ENCODE peak calls at places on chromosomes 7 and 10, in eight cellular contexts. W, E, A, B, P, V, C and Q are unnamed samples.
A peak's percentile ranks its signal among the peaks of the same experiment; 100 is the strongest.

GRCh38 chr7:107180378-107180777 is 11.6 kb downstream of the HBP1 start:
- DNase-seq in A (peak; percentile 50), P (peak; percentile 57), V (peak; percentile 20), B (peak; percentile 14), W (peak; percentile 72), C (no peak), E (no peak), Q (no peak)

GRCh38 chr10:104318810-104319684 is 19.2 kb downstream of the ITPRIP start:
- DNase-seq in V (no peak), A (no peak), B (no peak), C (peak; percentile 54), W (peak; percentile 30), P (no peak), E (no peak), Q (no peak)

GRCh38 chr7:47358357-47358756 is 223.6 kb downstream of the TNS3 start:
- DNase-seq in E (no peak), W (no peak), B (no peak), A (no peak), C (no peak), P (peak; percentile 43), V (no peak), Q (no peak)

GRCh38 chr7:26500749-26501352 is 209.2 kb downstream of the SNX10 start:
- DNase-seq in E (no peak), B (peak; percentile 33), C (no peak), W (peak; percentile 23), V (no peak), A (no peak), P (no peak), Q (peak; percentile 86)

GRCh38 chr7:157944734-157945291 is 608.0 kb downstream of the DNAJB6 start:
- DNase-seq in P (no peak), B (no peak), A (no peak), E (no peak), V (no peak), C (no peak), W (no peak), Q (no peak)

GRCh38 chr7:25116621-25117020 is 8.4 kb downstream of the CYCS start:
- DNase-seq in V (no peak), W (no peak), P (no peak), C (no peak), E (no peak), B (no peak), A (no peak), Q (peak; percentile 44)

GRCh38 chr10:21401196-21401595 is 124.3 kb downstream of the SKIDA1 start:
- DNase-seq in E (no peak), W (no peak), B (no peak), A (no peak), C (no peak), V (no peak), P (no peak), Q (no peak)

GRCh38 chr10:109920011-109920410 is 3.3 kb downstream of the XPNPEP1 start:
- DNase-seq in E (no peak), B (no peak), A (no peak), W (no peak), C (no peak), V (no peak), P (no peak), Q (no peak)

GRCh38 chr7:46432666-46433065 is 511.6 kb upstream of the IGFBP3 start:
- DNase-seq in V (no peak), E (no peak), W (peak; percentile 13), C (no peak), A (no peak), B (no peak), P (no peak), Q (no peak)

GRCh38 chr10:3867454-3868273 is 82.7 kb upstream of the KLF6 start:
- DNase-seq in A (no peak), P (no peak), E (no peak), B (no peak), W (no peak), C (no peak), V (no peak), Q (no peak)

DNA sequence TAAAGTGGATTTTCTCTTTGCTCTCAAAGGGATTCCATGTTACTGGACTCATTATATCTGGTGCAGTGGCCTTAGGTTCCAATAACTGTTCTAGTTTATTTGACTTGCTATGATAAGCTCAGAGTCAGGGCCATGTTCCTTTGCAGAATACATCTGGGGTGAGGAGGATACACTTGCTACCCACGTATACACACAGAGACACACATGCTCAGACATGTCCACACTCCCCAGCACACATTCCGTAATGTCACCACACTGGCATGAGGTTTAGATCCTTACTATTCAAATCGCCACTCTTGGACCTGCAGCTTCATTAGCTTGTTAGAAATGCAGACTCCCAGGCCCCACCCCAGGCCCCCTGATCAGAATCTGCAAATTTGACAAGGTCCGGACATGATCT is 195.3 kb downstream of the BMPER start:
- DNase-seq in A (no peak), P (no peak), B (no peak), C (no peak), V (no peak), E (no peak), W (no peak), Q (no peak)
- H3K36me3 ChIP-seq in A (no peaks in the 10 kb centered on the region), P (no peaks in the 10 kb centered on the region), B (no peaks in the 10 kb centered on the region), C (no peaks in the 10 kb centered on the region), V (no peaks in the 10 kb centered on the region), E (no peaks in the 10 kb centered on the region), W (no peaks in the 10 kb centered on the region), Q (no peaks in the 10 kb centered on the region)

GRCh38 chr7:38187794-38188472 is 9.9 kb downstream of the STARD3NL start:
- DNase-seq in E (no peak), C (no peak), V (no peak), B (no peak), W (no peak), A (no peak), P (no peak), Q (no peak)

GRCh38 chr7:38186593-38187314 is 8.7 kb downstream of the STARD3NL start:
- DNase-seq in V (no peak), W (no peak), A (no peak), B (no peak), P (no peak), E (no peak), C (no peak), Q (no peak)

GRCh38 chr7:38185395-38185920 is 7.4 kb downstream of the STARD3NL start:
- DNase-seq in E (no peak), B (no peak), C (no peak), V (no peak), P (no peak), W (no peak), A (no peak), Q (no peak)

GRCh38 chr7:38189256-38189938 is 11.4 kb downstream of the STARD3NL start:
- DNase-seq in A (no peak), P (no peak), E (no peak), B (no peak), C (no peak), W (no peak), V (no peak), Q (no peak)

DNA sequence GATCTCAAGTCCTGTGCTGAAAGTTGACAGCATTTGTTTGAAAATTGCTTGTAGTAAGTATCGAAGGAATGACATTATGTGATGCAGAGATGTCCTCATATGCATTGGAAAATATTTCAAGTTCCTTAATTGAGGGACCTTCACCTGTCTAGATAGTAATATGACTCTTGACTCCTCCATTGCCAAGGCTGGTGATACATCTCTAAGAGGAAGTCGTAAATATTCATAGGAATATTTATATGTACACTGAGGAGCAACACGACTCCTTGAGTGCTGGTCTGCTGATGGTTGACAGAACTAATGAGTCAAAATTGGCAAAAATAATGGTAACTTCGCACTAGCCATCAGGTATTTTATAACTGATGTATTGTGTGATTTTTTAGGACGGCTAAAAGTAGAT is 7.9 kb downstream of the STARD3NL start:
- DNase-seq in W (no peak), P (no peak), B (no peak), V (no peak), C (no peak), A (no peak), E (no peak), Q (no peak)
- H3K4me1 ChIP-seq in W (peaks cover 5% of the 10 kb centered on the region), P (peaks cover 5% of the 10 kb centered on the region), B (no peaks in the 10 kb centered on the region), V (peaks cover 7% of the 10 kb centered on the region), C (peaks cover 47% of the 10 kb centered on the region), A (peaks cover 18% of the 10 kb centered on the region), E (peaks cover 6% of the 10 kb centered on the region), Q (peaks cover 48% of the 10 kb centered on the region)

GRCh38 chr7:12570529-12571461 is at the start of gene SCIN:
- DNase-seq in B (peak; percentile 33), A (peak; percentile 56), P (peak; percentile 39), V (no peak), C (peak; percentile 68), E (no peak), W (peak; percentile 59), Q (no peak)

GRCh38 chr7:12570148-12570528 is 382 bp upstream of the SCIN start:
- DNase-seq in V (no peak), C (peak; percentile 56), A (peak; percentile 48), P (no peak), W (peak; percentile 57), E (no peak), B (no peak), Q (no peak)

GRCh38 chr7:12572941-12573340 is 2.4 kb downstream of the SCIN start:
- DNase-seq in P (no peak), C (no peak), A (no peak), W (no peak), E (no peak), B (no peak), V (no peak), Q (no peak)

GRCh38 chr7:12569673-12570072 is 847 bp upstream of the SCIN start:
- DNase-seq in V (no peak), P (no peak), B (no peak), W (no peak), C (no peak), A (no peak), E (no peak), Q (no peak)

GRCh38 chr7:12571691-12572090 is 1.2 kb downstream of the SCIN start:
- DNase-seq in E (no peak), B (no peak), W (no peak), A (no peak), V (no peak), C (no peak), P (no peak), Q (no peak)
- H3K27me3 ChIP-seq in E (peaks cover 34% of the 10 kb centered on the region), B (peaks cover 16% of the 10 kb centered on the region), W (peaks cover 14% of the 10 kb centered on the region), A (peaks cover 16% of the 10 kb centered on the region), V (no peaks in the 10 kb centered on the region), C (peaks cover 26% of the 10 kb centered on the region), P (no peaks in the 10 kb centered on the region), Q (no peaks in the 10 kb centered on the region)

GRCh38 chr10:8331896-8332729 is 277.6 kb downstream of the GATA3 start:
- DNase-seq in P (peak; percentile 19), E (peak; percentile 5), C (peak; percentile 66), B (peak; percentile 96), A (peak; percentile 58), V (peak; percentile 82), W (peak; percentile 63), Q (peak; percentile 21)
- H3K36me3 ChIP-seq in P (no peaks in the 10 kb centered on the region), E (no peaks in the 10 kb centered on the region), C (no peaks in the 10 kb centered on the region), B (no peaks in the 10 kb centered on the region), A (no peaks in the 10 kb centered on the region), V (no peaks in the 10 kb centered on the region), W (no peaks in the 10 kb centered on the region), Q (no peaks in the 10 kb centered on the region)

DNA sequence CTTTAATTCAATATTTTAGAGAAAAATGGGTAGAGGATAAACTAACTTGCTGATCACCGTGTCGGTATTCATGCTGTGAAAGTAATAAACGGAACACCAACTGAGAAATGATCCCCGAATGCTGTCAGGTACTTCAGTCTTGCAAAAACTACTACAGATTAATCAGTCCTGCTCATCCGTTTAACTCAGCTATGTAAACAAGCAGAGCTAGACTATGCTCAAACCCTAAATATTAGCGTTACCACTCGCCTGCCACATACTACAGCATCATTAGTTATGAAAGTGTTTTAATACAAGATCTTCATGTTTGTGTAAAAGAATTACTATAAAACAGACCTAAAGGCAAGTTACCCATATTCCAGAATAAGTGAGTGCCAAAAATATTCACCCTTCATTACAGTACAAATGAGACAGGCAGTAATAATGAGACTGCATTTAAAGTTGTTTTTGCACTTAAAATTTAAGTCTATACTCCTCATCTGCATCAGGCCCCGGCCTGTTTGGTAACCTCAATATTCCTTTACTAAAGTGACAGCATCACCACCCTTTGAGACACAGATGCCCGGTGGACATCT is 952 bp downstream of the DNMBP start:
- DNase-seq in V (no peak), E (no peak), C (no peak), P (no peak), W (no peak), B (no peak), A (no peak), Q (no peak)
- H3K4me1 ChIP-seq in V (peaks cover 13% of the 10 kb centered on the region), E (peaks cover 37% of the 10 kb centered on the region), C (peaks cover 43% of the 10 kb centered on the region), P (peaks cover 16% of the 10 kb centered on the region), W (peaks cover 21% of the 10 kb centered on the region), B (peaks cover 18% of the 10 kb centered on the region), A (peaks cover 54% of the 10 kb centered on the region), Q (peaks cover 41% of the 10 kb centered on the region)